ENCODE peak calls at places on chromosomes 3 and 15, in eight cellular contexts. H is AG04450, Q is breast epithelium, P is body of pancreas, U is spleen, C is adipocyte, Z is small intestine, Y is tibial artery. V is an unnamed sample. For H3K27me3, the result is how much of the 10 kb centered on the place peaks cover.

GRCh38 chr3:74121761-74122160 is 492.7 kb downstream of the CNTN3 start:
- DNase-seq in Z (no peak), H (no peak), P (no peak), Q (no peak), Y (no peak), U (no peak), C (no peak), V (no peak)

GRCh38 chr3:120705851-120706582 is 24.0 kb upstream of the HGD start:
- DNase-seq in H (no peak), Q (no peak), P (no peak), U (no peak), Y (no peak), C (no peak), Z (no peak), V (no peak)

GRCh38 chr3:102354818-102355515 is 79.8 kb upstream of the ZPLD1 start:
- DNase-seq in U (no peak), H (no peak), P (no peak), Q (no peak), C (peak), Y (no peak), Z (peak), V (no peak)

GRCh38 chr3:147613710-147614109 is 204.5 kb downstream of the ZIC1 start:
- DNase-seq in P (no peak), Z (no peak), U (no peak), Y (no peak), Q (no peak), H (no peak), C (no peak), V (no peak)

GRCh38 chr3:18103591-18103990 is 321.5 kb downstream of the SATB1 start:
- DNase-seq in C (no peak), H (no peak), U (no peak), Y (no peak), Z (no peak), Q (no peak), P (no peak), V (no peak)

GRCh38 chr15:82709081-82709420 is 624 bp downstream of the AP3B2 start:
- DNase-seq in Y (no peak), C (no peak), P (no peak), Z (no peak), H (no peak), U (no peak), Q (no peak), V (no peak)

GRCh38 chr3:141938011-141938350 is 61.5 kb downstream of the ATP1B3 start:
- DNase-seq in P (no peak), C (no peak), Z (no peak), U (no peak), H (no peak), Q (no peak), Y (no peak), V (no peak)

GRCh38 chr3:183149915-183150825 is 12.4 kb downstream of the LAMP3 start:
- DNase-seq in Z (no peak), H (no peak), Y (no peak), C (peak), P (no peak), Q (no peak), U (no peak), V (no peak)

GRCh38 chr3:158791259-158791920 is 10.5 kb upstream of the MFSD1 start:
- DNase-seq in U (no peak), H (no peak), Y (no peak), Z (peak), C (peak), P (peak), Q (no peak), V (no peak)

GRCh38 chr3:187986514-187986934 is 167.4 kb upstream of the LPP start:
- DNase-seq in H (peak), U (no peak), Z (no peak), Q (no peak), P (no peak), C (peak), Y (no peak), V (peak)

GRCh38 chr3:125107861-125108567 is 52.2 kb upstream of the HEG1 start:
- DNase-seq in H (peak), Z (no peak), Q (no peak), C (peak), Y (peak), P (no peak), U (no peak), V (peak)

GRCh38 chr3:123246846-123247245 is 45.1 kb downstream of the SEC22A start:
- DNase-seq in H (no peak), U (no peak), Q (no peak), C (no peak), P (no peak), Z (peak), Y (no peak), V (no peak)

GRCh38 chr3:101519685-101520365 is 6.8 kb upstream of the SENP7 start:
- DNase-seq in H (no peak), Y (no peak), Z (peak), C (no peak), P (peak), U (no peak), Q (no peak), V (no peak)

GRCh38 chr3:178603735-178604134 is 67.5 kb downstream of the KCNMB2 start:
- DNase-seq in U (no peak), Q (no peak), Z (no peak), C (no peak), Y (no peak), P (no peak), H (no peak), V (no peak)

GRCh38 chr3:18194431-18194830 is 230.7 kb downstream of the SATB1 start:
- DNase-seq in H (no peak), Y (no peak), C (no peak), P (no peak), Z (no peak), Q (no peak), U (no peak), V (no peak)

GRCh38 chr3:51937611-51938450 is 3.9 kb downstream of the RRP9 start:
- DNase-seq in Q (no peak), C (no peak), U (peak), Z (no peak), H (no peak), Y (peak), P (no peak), V (no peak)

GRCh38 chr3:169923189-169923588 is 11.8 kb downstream of the SAMD7 start:
- DNase-seq in Z (peak), P (peak), Q (no peak), C (no peak), H (no peak), U (no peak), Y (no peak), V (no peak)

DNA sequence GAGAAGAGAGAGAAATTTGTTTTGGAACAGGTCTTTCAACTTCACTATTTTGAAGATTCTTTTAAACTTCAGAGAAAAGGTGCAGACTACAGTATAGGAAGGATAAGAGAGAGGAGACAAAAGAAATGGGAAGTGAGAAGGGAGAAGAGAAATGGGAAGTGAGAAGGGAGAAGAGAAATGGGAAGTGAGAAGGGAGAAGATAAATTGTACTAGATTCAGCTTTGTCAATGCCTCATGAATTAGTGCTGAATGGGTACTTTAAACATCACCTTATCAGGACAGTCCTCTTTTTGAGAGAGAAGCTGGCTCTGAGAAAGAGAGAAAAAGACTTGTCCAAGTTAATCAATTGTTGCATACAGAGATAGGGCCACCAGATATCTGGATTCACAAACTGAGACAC is 963 bp downstream of the P3H2 start:
- DNase-seq in P (no peak), C (no peak), Z (no peak), Y (no peak), U (no peak), H (no peak), Q (no peak), V (no peak)
- H3K4me3 ChIP-seq in P (no peak), C (peak), Z (peak), Y (peak), U (peak), H (peak), Q (peak), V (peak)

GRCh38 chr3:11154953-11155325 is 646 bp downstream of the HRH1 start:
- DNase-seq in Y (peak), C (peak), U (peak), P (no peak), Q (no peak), H (no peak), Z (no peak), V (no peak)
- H3K27me3 ChIP-seq in Y (under half), C (under half), U (under half), P (under half), Q (under half), H (under half), Z (under half), V (under half)

DNA sequence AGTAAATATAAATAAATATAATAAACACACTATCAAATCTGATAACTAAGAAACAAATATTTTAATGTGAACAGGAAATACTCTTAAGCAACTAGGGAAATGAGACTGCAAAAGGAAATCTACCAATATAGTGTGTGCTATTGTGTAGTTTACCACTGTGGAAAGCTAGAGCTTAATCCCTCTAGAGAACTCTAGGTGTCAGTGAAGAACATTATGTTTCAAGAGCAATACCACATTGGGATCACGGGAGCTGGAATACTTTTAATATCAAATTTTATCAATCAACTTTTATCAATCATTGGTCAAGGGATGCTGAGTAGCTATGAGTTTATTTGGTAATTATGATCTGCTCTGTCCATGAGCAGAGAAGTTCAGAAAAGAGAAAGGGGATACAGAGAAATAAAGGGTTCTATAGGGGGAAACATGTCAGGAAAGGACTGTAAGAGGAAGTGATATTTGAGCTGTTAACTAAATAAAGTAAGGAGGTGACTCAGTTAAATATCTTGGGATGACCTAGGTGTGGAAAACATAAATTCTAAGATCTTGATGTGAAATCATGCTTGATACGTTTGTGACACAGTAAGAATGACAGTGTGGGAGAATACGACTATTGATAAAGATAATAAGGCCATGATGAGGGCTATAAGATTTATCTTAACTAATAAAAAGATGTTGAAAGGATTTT is 762.2 kb upstream of the ALCAM start:
- DNase-seq in Q (no peak), Z (no peak), P (no peak), U (no peak), H (no peak), C (peak), Y (no peak), V (no peak)
- H3K4me3 ChIP-seq in Q (no peak), Z (no peak), P (no peak), U (no peak), H (no peak), C (no peak), Y (no peak), V (no peak)

DNA sequence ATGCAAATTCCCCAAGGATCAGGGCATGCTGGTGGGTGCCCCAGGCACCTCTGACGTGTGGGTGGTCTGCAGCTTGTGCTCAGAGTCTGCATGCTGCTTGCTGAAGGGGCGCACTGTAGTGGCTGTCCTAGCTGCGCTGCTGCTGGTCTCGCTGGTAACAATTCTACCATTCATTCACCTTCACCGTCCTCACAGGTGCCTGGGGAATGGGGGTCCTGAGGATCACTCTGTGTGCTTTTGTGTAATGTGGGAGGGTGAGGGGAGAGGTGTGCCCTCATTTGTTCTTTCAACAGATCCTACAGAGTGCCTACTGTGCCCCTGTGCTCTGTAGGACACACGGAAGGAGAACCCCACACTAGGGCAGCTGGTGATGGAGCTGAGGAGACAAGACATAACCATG is 2.1 kb upstream of the ITGA11 start:
- DNase-seq in U (no peak), Q (no peak), Z (no peak), H (no peak), P (no peak), C (no peak), Y (peak), V (no peak)
- H3K27me3 ChIP-seq in U (under half), Q (under half), Z (under half), H (under half), P (under half), C (under half), Y (under half), V (under half)

V was measured in BJ.